ENCODE peak calls at places on chromosomes 7 and 10, in five cellular contexts. L, V, T, N and D are unnamed samples.

GRCh38 chr7:143882611-143883078 is 19.3 kb downstream of the TCAF1 start:
- DNase-seq in V (peak; percentile 64), T (no peak), L (no peak), N (peak; percentile 83), D (no peak)

GRCh38 chr10:93352638-93353383 is 129.3 kb downstream of the MYOF start:
- DNase-seq in N (peak; percentile 63), V (no peak), L (peak; percentile 56), T (no peak), D (no peak)

GRCh38 chr7:109956916-109957315 is 1134.0 kb upstream of the LRRN3 start:
- DNase-seq in L (no peak), V (no peak), N (peak; percentile 70), T (no peak), D (no peak)

GRCh38 chr7:44977304-44977858 is 1.4 kb downstream of the MYO1G start:
- DNase-seq in V (no peak), N (no peak), L (no peak), T (no peak), D (no peak)

GRCh38 chr7:90749774-90750173 is 153.7 kb downstream of the CDK14 start:
- DNase-seq in L (peak; percentile 11), V (no peak), T (no peak), N (no peak), D (no peak)

GRCh38 chr10:131473645-131474044 is 162.1 kb upstream of the TCERG1L start:
- DNase-seq in L (no peak), N (no peak), T (no peak), V (no peak), D (no peak)

GRCh38 chr10:13348216-13349017 is at the start of gene SEPHS1:
- DNase-seq in V (peak; percentile 63), L (peak; percentile 78), T (no peak), N (peak; percentile 92), D (no peak)

GRCh38 chr10:26437637-26438461 is at the start of gene APBB1IP:
- DNase-seq in N (peak; percentile 73), L (no peak), T (peak; percentile 58), V (no peak), D (no peak)

GRCh38 chr7:139095194-139095659 is 14.3 kb downstream of the ZC3HAV1 start:
- DNase-seq in N (peak; percentile 59), L (no peak), T (no peak), V (no peak), D (no peak)

GRCh38 chr10:110959379-110960332 is 40.3 kb downstream of the SHOC2 start:
- DNase-seq in V (no peak), N (no peak), T (no peak), L (no peak), D (no peak)

GRCh38 chr10:2895616-2896196 is 171.6 kb upstream of the PFKP start:
- DNase-seq in V (no peak), T (no peak), L (no peak), N (no peak), D (no peak)

GRCh38 chr7:125130173-125130572 is 200.5 kb upstream of the POT1 start:
- DNase-seq in V (no peak), L (no peak), T (no peak), N (no peak), D (no peak)

GRCh38 chr7:31761646-31762045 is 74.6 kb downstream of the PPP1R17 start:
- DNase-seq in V (no peak), N (no peak), T (no peak), L (no peak), D (no peak)

GRCh38 chr10:94108200-94108599 is 114.5 kb downstream of the PLCE1 start:
- DNase-seq in L (no peak), T (no peak), V (no peak), N (peak; percentile 28), D (peak; percentile 80)

GRCh38 chr10:125548356-125548755 is 134.6 kb downstream of the TEX36 start:
- DNase-seq in T (no peak), L (no peak), V (no peak), N (peak; percentile 5), D (no peak)